ENCODE peak calls at places on chromosomes 12 and 14, in seven cellular contexts. J, P, M, E, Z, U and H are unnamed samples. For H3K4me1, the result is how much of the 10 kb centered on the place peaks cover.

GRCh38 chr14:100679707-100680438 is 46.8 kb upstream of the DLK1 start:
- DNase-seq in M (no peak), J (peak), E (no peak), P (no peak), Z (peak), U (peak), H (no peak)

GRCh38 chr12:63525831-63526230 is 142.5 kb downstream of the DPY19L2 start:
- DNase-seq in U (no peak), E (no peak), Z (no peak), J (no peak), M (no peak), P (no peak), H (no peak)

GRCh38 chr14:39211109-39211741 is 22.5 kb upstream of the MIA2 start:
- DNase-seq in Z (no peak), J (no peak), U (no peak), E (no peak), M (no peak), P (no peak), H (no peak)

GRCh38 chr12:52210186-52210924 is 18.5 kb upstream of the KRT80 start:
- DNase-seq in Z (peak), U (peak), J (no peak), M (no peak), E (no peak), P (no peak), H (no peak)

GRCh38 chr14:60622920-60623263 is 26.4 kb downstream of the SIX1 start:
- DNase-seq in U (peak), E (no peak), M (no peak), J (no peak), Z (peak), P (no peak), H (no peak)

GRCh38 chr12:71157601-71158233 is at the start of gene TSPAN8:
- DNase-seq in P (no peak), Z (no peak), J (no peak), E (no peak), U (no peak), M (no peak), H (no peak)

GRCh38 chr14:35368139-35368460 is 36.4 kb downstream of the NFKBIA start:
- DNase-seq in U (no peak), J (no peak), E (no peak), Z (no peak), M (no peak), P (no peak), H (no peak)

GRCh38 chr12:52191841-52192791 is at the start of gene KRT80:
- DNase-seq in P (no peak), U (peak), Z (peak), J (peak), M (peak), E (no peak), H (no peak)

GRCh38 chr12:91858186-91858585 is 287.5 kb downstream of the BTG1 start:
- DNase-seq in U (no peak), Z (no peak), P (no peak), E (no peak), J (no peak), M (no peak), H (no peak)

GRCh38 chr14:92801917-92802316 is 7.8 kb downstream of the GOLGA5 start:
- DNase-seq in P (no peak), U (no peak), M (no peak), J (no peak), Z (no peak), E (no peak), H (no peak)
- H2BK5ac ChIP-seq in P (no peak), U (no peak), M (no peak), J (no peak), Z (no peak), E (no peak), H (no peak)

GRCh38 chr12:117048585-117048904 is 50.7 kb downstream of the TESC start:
- DNase-seq in J (no peak), Z (no peak), M (no peak), P (no peak), E (no peak), U (no peak), H (no peak)

GRCh38 chr12:117050060-117050459 is 49.2 kb downstream of the TESC start:
- DNase-seq in E (no peak), M (no peak), P (no peak), Z (no peak), U (no peak), J (no peak), H (no peak)

GRCh38 chr12:117051380-117051779 is 47.8 kb downstream of the TESC start:
- DNase-seq in U (no peak), Z (no peak), M (no peak), J (no peak), P (no peak), E (no peak), H (no peak)

GRCh38 chr12:117047810-117048584 is 51.2 kb downstream of the TESC start:
- DNase-seq in Z (peak), M (peak), P (no peak), J (no peak), U (peak), E (no peak), H (no peak)

DNA sequence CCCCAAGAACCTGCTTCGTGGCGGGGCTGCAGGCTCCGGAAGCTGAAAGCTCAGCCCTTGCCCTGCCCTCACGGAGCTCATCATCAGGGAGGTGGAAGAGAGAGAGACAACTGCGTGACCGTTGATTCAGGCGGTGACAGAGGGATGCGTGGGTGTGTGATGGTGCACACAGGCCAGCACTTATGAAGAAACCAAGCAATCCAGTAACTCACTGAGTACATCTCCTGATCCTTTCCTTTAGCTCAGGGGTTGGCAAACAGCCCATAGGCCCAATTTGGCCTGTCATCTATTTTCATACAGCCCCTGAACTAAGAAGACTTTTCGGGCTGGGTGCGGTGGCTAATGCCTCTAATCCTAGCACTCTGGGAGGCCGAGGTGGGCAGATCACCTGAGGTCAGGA is 49.9 kb downstream of the TESC start:
- DNase-seq in P (no peak), E (no peak), Z (no peak), U (no peak), M (no peak), J (no peak), H (no peak)
- H3K4me1 ChIP-seq in P (under half), E (under half), Z (under half), U (under half), M (under half), J (under half), H (under half)

GRCh38 chr14:21267431-21267845 is 1.8 kb downstream of the HNRNPC start:
- DNase-seq in J (no peak), P (no peak), E (no peak), M (no peak), Z (no peak), U (peak), H (no peak)

GRCh38 chr14:21262410-21262809 is 6.8 kb downstream of the HNRNPC start:
- DNase-seq in E (no peak), U (no peak), M (no peak), J (no peak), P (no peak), Z (no peak), H (no peak)

GRCh38 chr14:21261824-21262223 is 7.4 kb downstream of the HNRNPC start:
- DNase-seq in P (no peak), J (no peak), E (no peak), M (no peak), U (no peak), Z (no peak), H (no peak)

GRCh38 chr14:21263284-21264024 is 5.8 kb downstream of the HNRNPC start:
- DNase-seq in Z (peak), M (no peak), U (peak), J (no peak), E (no peak), P (no peak), H (no peak)

DNA sequence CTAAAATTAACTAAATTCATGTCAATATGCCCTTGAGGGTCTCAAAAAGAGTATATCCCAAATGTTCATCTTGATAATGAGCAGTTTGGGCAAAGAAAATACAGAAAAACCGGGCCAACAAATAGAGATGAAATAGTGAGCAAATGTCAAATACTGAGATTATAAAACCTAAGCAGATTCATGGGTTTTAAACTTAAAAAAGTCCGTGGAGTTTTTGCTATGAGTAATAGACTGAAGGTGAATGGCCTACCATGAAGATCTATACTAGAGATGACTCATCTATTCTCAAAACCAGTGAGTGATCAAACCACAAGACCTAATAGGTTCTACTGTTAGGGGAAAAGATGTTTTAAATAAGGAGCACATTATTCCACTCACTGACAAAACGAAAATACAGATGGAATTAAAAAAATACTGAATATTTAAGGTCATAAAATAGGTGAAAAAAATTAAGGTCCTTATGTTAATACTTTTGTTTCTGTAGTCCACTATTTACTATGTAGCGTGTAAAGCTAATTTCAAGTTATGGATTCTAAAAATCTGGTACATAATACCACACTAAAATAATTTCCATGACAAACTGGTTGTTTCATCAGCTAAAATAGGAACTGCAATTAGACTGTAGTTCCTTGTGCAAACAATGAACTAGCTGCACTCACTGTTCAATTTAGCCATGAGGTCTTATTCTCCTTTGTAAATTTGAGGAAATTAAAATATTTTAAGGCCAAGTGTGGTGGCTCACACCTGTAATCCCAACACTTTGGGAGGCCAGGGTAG is 5.0 kb downstream of the HNRNPC start:
- DNase-seq in Z (peak), M (no peak), E (no peak), J (no peak), P (no peak), U (peak), H (no peak)
- H2BK5ac ChIP-seq in Z (no peak), M (no peak), E (no peak), J (no peak), P (no peak), U (no peak), H (no peak)

DNA sequence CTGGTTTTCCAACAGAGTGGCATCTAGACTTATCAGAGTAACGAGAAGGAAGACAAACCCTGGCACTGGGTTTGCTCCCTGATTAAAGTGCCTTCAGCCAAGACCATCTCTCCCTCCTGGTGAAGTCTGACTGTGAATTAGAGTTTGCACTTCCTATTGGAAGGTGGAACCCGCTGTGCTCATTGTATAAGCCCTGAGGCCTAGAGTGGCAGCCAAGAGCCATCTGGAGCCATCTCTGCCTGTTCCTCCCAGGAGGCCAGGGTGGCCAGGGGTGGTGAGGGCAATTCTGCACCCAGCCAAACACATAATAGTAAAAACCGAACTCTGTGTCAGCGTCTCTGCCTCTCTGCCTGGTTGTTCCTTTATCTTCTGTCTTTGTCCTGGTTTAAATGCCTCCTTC is 25.0 kb downstream of the MFAP5 start:
- DNase-seq in U (no peak), J (no peak), E (no peak), Z (no peak), P (no peak), M (no peak), H (no peak)
- H3K4me1 ChIP-seq in U (under half), J (under half), E (under half), Z (under half), P (under half), M (under half), H (under half)

GRCh38 chr14:98928418-98928817 is 343.6 kb downstream of the BCL11B start:
- DNase-seq in Z (no peak), J (no peak), M (peak), E (no peak), P (no peak), U (no peak), H (no peak)
- H2BK5ac ChIP-seq in Z (no peak), J (no peak), M (no peak), E (no peak), P (no peak), U (no peak), H (no peak)

GRCh38 chr12:120254809-120255208 is 10.7 kb downstream of the PXN start:
- DNase-seq in J (no peak), M (no peak), Z (no peak), P (peak), E (no peak), U (no peak), H (no peak)
- H3K4me1 ChIP-seq in J (under half), M (under half), Z (under half), P (under half), E (under half), U (under half), H (under half)

GRCh38 chr12:26339976-26340375 is 144.6 kb downstream of the SSPN start:
- DNase-seq in E (no peak), J (no peak), P (no peak), U (no peak), M (no peak), Z (no peak), H (no peak)

GRCh38 chr12:26338574-26339572 is 143.5 kb downstream of the SSPN start:
- DNase-seq in E (no peak), P (no peak), M (no peak), J (no peak), Z (peak), U (peak), H (no peak)

GRCh38 chr12:26331960-26332359 is 136.6 kb downstream of the SSPN start:
- DNase-seq in J (no peak), M (no peak), U (no peak), P (no peak), Z (no peak), E (no peak), H (no peak)

GRCh38 chr12:26340649-26341048 is 145.3 kb downstream of the SSPN start:
- DNase-seq in Z (no peak), U (no peak), P (no peak), J (no peak), E (no peak), M (no peak), H (no peak)

DNA sequence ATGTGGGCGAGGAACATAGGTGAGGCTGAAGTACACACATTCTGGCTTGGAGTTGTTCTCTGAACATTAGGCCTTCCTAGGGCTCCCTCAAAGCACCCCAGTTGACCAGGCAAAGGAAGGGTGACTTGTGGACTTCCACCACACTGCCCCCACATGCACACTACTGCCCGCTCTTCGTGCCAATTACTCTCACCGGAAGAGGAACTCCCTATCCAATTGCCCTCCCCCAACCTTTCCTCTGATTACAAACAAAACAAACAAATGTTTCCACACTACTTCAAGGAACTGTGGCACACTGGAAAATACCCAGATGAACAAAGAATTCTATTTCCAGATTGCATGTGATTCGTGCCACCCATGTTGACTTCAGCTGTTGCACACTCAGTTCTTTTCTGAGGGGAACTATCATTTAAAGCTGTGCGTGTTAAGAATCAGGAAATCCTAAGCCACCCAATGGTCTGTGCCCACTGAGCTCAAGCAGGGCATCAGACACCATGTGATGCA is 139.3 kb downstream of the SSPN start:
- DNase-seq in M (no peak), E (no peak), J (peak), P (no peak), Z (no peak), U (no peak), H (no peak)
- H2BK5ac ChIP-seq in M (no peak), E (no peak), J (no peak), P (no peak), Z (no peak), U (no peak), H (no peak)

DNA sequence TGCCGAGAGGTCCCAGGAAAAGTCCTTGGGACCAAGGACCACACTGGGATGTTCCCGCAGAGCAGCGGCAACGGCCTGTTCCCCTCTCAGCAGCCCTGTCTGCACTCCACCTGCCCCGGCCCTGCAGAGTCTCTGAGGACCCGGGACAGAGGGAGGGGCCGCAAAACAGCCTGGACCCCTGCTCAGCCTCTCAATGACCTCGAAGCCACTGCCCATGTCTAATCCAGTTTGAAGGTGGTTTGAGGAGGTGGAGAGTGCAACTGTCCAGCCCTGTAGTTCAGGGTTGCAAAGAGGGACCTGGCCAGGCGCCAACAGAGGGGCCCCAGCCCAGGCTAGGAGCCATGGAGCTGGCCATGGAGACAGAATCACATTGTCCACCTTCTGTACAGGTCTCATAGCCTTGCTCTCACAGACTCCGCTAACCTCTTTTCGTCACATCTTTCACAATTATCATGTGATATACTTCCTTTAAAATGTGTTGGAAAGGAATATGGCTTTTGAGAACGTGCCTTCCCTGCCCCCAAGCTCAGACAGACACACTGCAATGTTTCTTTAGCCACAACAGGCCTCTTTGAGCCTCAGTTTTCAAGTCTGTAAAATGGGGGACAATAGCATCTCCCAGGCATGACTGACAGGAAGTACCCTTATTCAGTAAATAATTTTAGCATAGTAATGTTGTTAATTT is 49.3 kb downstream of the ACTN1 start:
- DNase-seq in E (no peak), M (no peak), J (no peak), Z (no peak), P (no peak), U (no peak), H (no peak)
- H3K4me1 ChIP-seq in E (under half), M (under half), J (under half), Z (half or more), P (under half), U (under half), H (under half)

DNA sequence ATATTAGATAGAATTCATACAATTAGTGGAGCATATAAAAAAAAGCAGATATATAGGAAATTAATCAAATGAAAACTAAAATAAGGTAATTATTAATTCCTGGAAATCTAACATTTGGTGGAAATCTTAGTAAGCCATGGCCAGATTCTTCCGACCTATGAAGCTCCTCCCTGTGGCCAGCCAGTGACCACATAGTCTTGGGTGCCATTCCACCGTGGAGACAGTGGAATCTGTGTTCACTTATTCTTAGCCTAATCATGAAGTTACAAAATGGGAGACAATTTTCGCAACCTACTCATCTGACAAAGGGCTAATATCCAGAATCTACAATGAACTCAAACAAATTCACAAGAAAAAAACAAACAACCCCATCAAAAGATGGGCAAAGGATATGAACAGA is 241.9 kb upstream of the FLRT2 start:
- DNase-seq in M (no peak), U (no peak), P (no peak), E (no peak), J (no peak), Z (no peak), H (no peak)
- H2BK5ac ChIP-seq in M (no peak), U (no peak), P (no peak), E (no peak), J (no peak), Z (no peak), H (no peak)

GRCh38 chr14:20434701-20435453 is 1.1 kb downstream of the KLHL33 start:
- DNase-seq in J (no peak), E (no peak), P (no peak), M (no peak), U (no peak), Z (no peak), H (no peak)
- H3K4me1 ChIP-seq in J (under half), E (under half), P (under half), M (under half), U (under half), Z (under half), H (under half)